ENCODE peak calls at places on chromosomes 2 and 18, in eight cellular contexts. Z is prostate gland; U is neural progenitor cell; T is left ventricle myocardium inferior; N is mesendoderm; S is CD8-positive, alpha-beta T cell; Y is thoracic aorta; E is colonic mucosa. L is an unnamed sample.

GRCh38 chr2:50126845-50127244 is 905.1 kb downstream of the NRXN1 start:
- DNase-seq in Z (peak; percentile 66), U (no peak), T (no peak), N (no peak), S (no peak), Y (no peak), E (no peak), L (peak; percentile 52)

GRCh38 chr18:79851981-79852380 is 54.2 kb downstream of the KCNG2 start:
- DNase-seq in Z (no peak), U (no peak), T (no peak), N (no peak), S (no peak), Y (no peak), E (no peak), L (no peak)

GRCh38 chr2:234992624-234993349 is 41.0 kb downstream of the SH3BP4 start:
- DNase-seq in Z (no peak), U (no peak), T (no peak), N (no peak), S (no peak), Y (no peak), E (no peak), L (no peak)

GRCh38 chr2:69151974-69152373 is 139.0 kb downstream of the ANTXR1 start:
- DNase-seq in Z (no peak), U (no peak), T (peak; percentile 22), N (no peak), S (no peak), Y (no peak), E (no peak), L (no peak)

GRCh38 chr2:118837067-118837466 is 10.4 kb downstream of the EN1 start:
- DNase-seq in Z (no peak), U (no peak), T (no peak), N (no peak), S (no peak), Y (no peak), E (no peak), L (no peak)

GRCh38 chr2:238082151-238082550 is 18.0 kb upstream of the ESPNL start:
- DNase-seq in Z (no peak), U (no peak), T (no peak), N (no peak), S (no peak), Y (no peak), E (no peak), L (no peak)

GRCh38 chr2:3696542-3696941 is 6.8 kb upstream of the DCDC2C start:
- DNase-seq in Z (no peak), U (no peak), T (no peak), N (no peak), S (no peak), Y (no peak), E (no peak), L (no peak)

GRCh38 chr2:88180594-88181240 is 10.6 kb downstream of the THNSL2 start:
- DNase-seq in Z (no peak), U (no peak), T (no peak), N (peak; percentile 26), S (no peak), Y (no peak), E (no peak), L (no peak)

GRCh38 chr2:64404002-64404731 is 49.8 kb upstream of the LGALSL start:
- DNase-seq in Z (peak; percentile 57), U (peak; percentile 89), T (peak; percentile 88), N (peak; percentile 94), S (no peak), Y (no peak), E (peak; percentile 86), L (peak; percentile 58)

GRCh38 chr2:239549711-239550265 is 149.0 kb upstream of the HDAC4 start:
- DNase-seq in Z (no peak), U (no peak), T (no peak), N (no peak), S (no peak), Y (no peak), E (no peak), L (peak; percentile 17)

GRCh38 chr2:176493909-176494308 is 224.7 kb downstream of the MTX2 start:
- DNase-seq in Z (no peak), U (no peak), T (no peak), N (no peak), S (no peak), Y (no peak), E (no peak), L (no peak)

GRCh38 chr2:25545899-25546298 is 127.5 kb downstream of the DTNB start:
- DNase-seq in Z (no peak), U (no peak), T (no peak), N (no peak), S (no peak), Y (no peak), E (no peak), L (no peak)

GRCh38 chr2:150472122-150472899 is 15.2 kb downstream of the RND3 start:
- DNase-seq in Z (no peak), U (no peak), T (peak; percentile 51), N (peak; percentile 33), S (no peak), Y (no peak), E (peak; percentile 79), L (no peak)

GRCh38 chr2:175880-176800 is 87.7 kb downstream of the SH3YL1 start:
- DNase-seq in Z (no peak), U (no peak), T (no peak), N (no peak), S (peak; percentile 25), Y (no peak), E (no peak), L (no peak)

GRCh38 chr2:179243046-179243445 is 21.6 kb downstream of the SESTD1 start:
- DNase-seq in Z (no peak), U (no peak), T (no peak), N (no peak), S (no peak), Y (no peak), E (no peak), L (no peak)

GRCh38 chr18:48824231-48824970 is 126.4 kb downstream of the SMAD7 start:
- DNase-seq in Z (no peak), U (no peak), T (no peak), N (no peak), S (no peak), Y (no peak), E (peak; percentile 6), L (no peak)

GRCh38 chr2:196927318-196928225 is 1.1 kb upstream of the PGAP1 start:
- DNase-seq in Z (peak; percentile 8), U (peak; percentile 45), T (no peak), N (no peak), S (no peak), Y (no peak), E (no peak), L (no peak)

GRCh38 chr18:9642799-9643445 is 28.6 kb upstream of the PPP4R1 start:
- DNase-seq in Z (no peak), U (no peak), T (no peak), N (peak; percentile 75), S (no peak), Y (no peak), E (no peak), L (no peak)

GRCh38 chr18:46759885-46760284 is 3.0 kb upstream of the ST8SIA5 start:
- DNase-seq in Z (no peak), U (no peak), T (no peak), N (no peak), S (no peak), Y (no peak), E (no peak), L (no peak)

GRCh38 chr2:199572571-199572970 is 114.8 kb upstream of the SATB2 start:
- DNase-seq in Z (no peak), U (no peak), T (no peak), N (no peak), S (no peak), Y (no peak), E (no peak), L (no peak)
- H3K27me3 ChIP-seq in Z (no peaks in the 10 kb centered on the region), U (no peaks in the 10 kb centered on the region), T (peaks cover under 1% of the 10 kb centered on the region), N (no peaks in the 10 kb centered on the region), S (no peaks in the 10 kb centered on the region), Y (no peaks in the 10 kb centered on the region), E (no peaks in the 10 kb centered on the region), L (no peaks in the 10 kb centered on the region)

GRCh38 chr2:133570547-133570946 is 2.3 kb upstream of the NCKAP5 start:
- DNase-seq in Z (no peak), U (no peak), T (no peak), N (no peak), S (no peak), Y (no peak), E (no peak), L (no peak)

GRCh38 chr2:133568598-133568997 is 335 bp upstream of the NCKAP5 start:
- DNase-seq in Z (no peak), U (no peak), T (no peak), N (no peak), S (no peak), Y (no peak), E (no peak), L (no peak)

GRCh38 chr2:133569416-133569815 is 1.2 kb upstream of the NCKAP5 start:
- DNase-seq in Z (no peak), U (no peak), T (no peak), N (no peak), S (no peak), Y (no peak), E (no peak), L (no peak)

GRCh38 chr2:133568172-133568571 is at the start of gene NCKAP5:
- DNase-seq in Z (peak; percentile 44), U (peak; percentile 57), T (no peak), N (no peak), S (no peak), Y (no peak), E (peak; percentile 79), L (no peak)

GRCh38 chr2:133566967-133567645 is 1.2 kb downstream of the NCKAP5 start:
- DNase-seq in Z (no peak), U (peak; percentile 44), T (peak; percentile 59), N (peak; percentile 67), S (no peak), Y (no peak), E (peak; percentile 25), L (peak; percentile 72)
- H3K4me3 ChIP-seq in Z (no peak overlapping the region), U (no peak overlapping the region), T (peak overlapping the region; percentile 60), N (no peak overlapping the region), S (no peak overlapping the region), Y (no peak overlapping the region), E (no peak overlapping the region), L (peak overlapping the region; percentile 44)

GRCh38 chr2:142937347-142937746 is 59.9 kb downstream of the KYNU start:
- DNase-seq in Z (no peak), U (no peak), T (no peak), N (no peak), S (no peak), Y (no peak), E (no peak), L (no peak)
- H3K4me1 ChIP-seq in Z (no peaks in the 10 kb centered on the region), U (no peaks in the 10 kb centered on the region), T (no peaks in the 10 kb centered on the region), N (no peaks in the 10 kb centered on the region), S (no peaks in the 10 kb centered on the region), Y (no peaks in the 10 kb centered on the region), E (no peaks in the 10 kb centered on the region), L (no peaks in the 10 kb centered on the region)

GRCh38 chr2:26599387-26599786 is 41.8 kb downstream of the CIB4 start:
- DNase-seq in Z (no peak), U (no peak), T (no peak), N (no peak), S (no peak), Y (no peak), E (no peak), L (no peak)
- H3K27me3 ChIP-seq in Z (no peaks in the 10 kb centered on the region), U (peaks cover 9% of the 10 kb centered on the region), T (peaks cover 98% of the 10 kb centered on the region), N (no peaks in the 10 kb centered on the region), S (no peaks in the 10 kb centered on the region), Y (peaks cover 4% of the 10 kb centered on the region), E (no peaks in the 10 kb centered on the region), L (no peaks in the 10 kb centered on the region)